ENCODE peak calls at places on chromosome 4, in five cellular contexts. L, Q, T, B and Z are unnamed samples. For H3K9me3, the result is how much of the 10 kb centered on the place peaks cover.

GRCh38 chr4:88522702-88523324 is 763 bp downstream of the PYURF start:
- DNase-seq in L (peak), Q (peak), T (peak), B (no peak), Z (peak)

GRCh38 chr4:37475087-37475486 is 211.1 kb downstream of the RELL1 start:
- DNase-seq in L (no peak), Q (no peak), T (no peak), B (no peak), Z (no peak)

GRCh38 chr4:48100248-48100647 is 33.8 kb downstream of the TXK start:
- DNase-seq in L (no peak), Q (no peak), T (no peak), B (no peak), Z (no peak)

GRCh38 chr4:101177146-101177545 is 170.2 kb downstream of the PPP3CA start:
- DNase-seq in L (no peak), Q (no peak), T (no peak), B (no peak), Z (no peak)

GRCh38 chr4:151322565-151322964 is 2.8 kb downstream of the SH3D19 start:
- DNase-seq in L (no peak), Q (no peak), T (no peak), B (no peak), Z (no peak)

GRCh38 chr4:146110847-146111485 is 64.6 kb upstream of the LSM6 start:
- DNase-seq in L (no peak), Q (no peak), T (no peak), B (no peak), Z (no peak)

GRCh38 chr4:83320548-83320947 is 14.1 kb downstream of the HPSE start:
- DNase-seq in L (peak), Q (no peak), T (peak), B (peak), Z (no peak)

GRCh38 chr4:156931267-156931666 is 40.3 kb downstream of the PDGFC start:
- DNase-seq in L (no peak), Q (no peak), T (no peak), B (no peak), Z (no peak)

GRCh38 chr4:111027526-111027925 is 404.6 kb upstream of the PITX2 start:
- DNase-seq in L (no peak), Q (no peak), T (no peak), B (no peak), Z (no peak)

GRCh38 chr4:67658302-67658701 is 42.7 kb downstream of the UBA6 start:
- DNase-seq in L (no peak), Q (no peak), T (no peak), B (no peak), Z (no peak)

GRCh38 chr4:6926681-6927478 is 17.3 kb downstream of the TBC1D14 start:
- DNase-seq in L (no peak), Q (peak), T (peak), B (peak), Z (peak)

GRCh38 chr4:8582941-8583654 is 2.9 kb downstream of the GPR78 start:
- DNase-seq in L (peak), Q (no peak), T (no peak), B (no peak), Z (no peak)

GRCh38 chr4:140726776-140727500 is 29.2 kb downstream of the TBC1D9 start:
- DNase-seq in L (no peak), Q (no peak), T (no peak), B (no peak), Z (no peak)

GRCh38 chr4:123587983-123588494 is 191.4 kb downstream of the SPRY1 start:
- DNase-seq in L (no peak), Q (no peak), T (peak), B (no peak), Z (no peak)

GRCh38 chr4:106421441-106422296 is 53.1 kb upstream of the GIMD1 start:
- DNase-seq in L (no peak), Q (no peak), T (no peak), B (no peak), Z (no peak)

GRCh38 chr4:98253499-98253898 is 7.7 kb upstream of the RAP1GDS1 start:
- DNase-seq in L (no peak), Q (no peak), T (no peak), B (no peak), Z (no peak)

GRCh38 chr4:76212851-76213414 is 691 bp downstream of the SCARB2 start:
- DNase-seq in L (no peak), Q (peak), T (no peak), B (no peak), Z (peak)

GRCh38 chr4:16032382-16032743 is 51.5 kb downstream of the PROM1 start:
- DNase-seq in L (no peak), Q (no peak), T (no peak), B (no peak), Z (no peak)

GRCh38 chr4:80073362-80074008 is 456 bp upstream of the ANTXR2 start:
- DNase-seq in L (peak), Q (peak), T (no peak), B (no peak), Z (no peak)

GRCh38 chr4:139184129-139184528 is 7.1 kb upstream of the ELF2 start:
- DNase-seq in L (no peak), Q (no peak), T (no peak), B (no peak), Z (no peak)

GRCh38 chr4:140152015-140152703 is 1.8 kb downstream of the MAML3 start:
- DNase-seq in L (peak), Q (peak), T (peak), B (peak), Z (peak)

GRCh38 chr4:114108869-114109268 is 129.4 kb upstream of the ARSJ start:
- DNase-seq in L (no peak), Q (no peak), T (no peak), B (no peak), Z (no peak)

GRCh38 chr4:6319530-6320150 is 50.0 kb downstream of the WFS1 start:
- DNase-seq in L (no peak), Q (no peak), T (no peak), B (no peak), Z (no peak)

GRCh38 chr4:19224820-19225219 is 1026.9 kb upstream of the SLIT2 start:
- DNase-seq in L (no peak), Q (no peak), T (no peak), B (no peak), Z (no peak)

GRCh38 chr4:1410491-1411325 is 4.5 kb upstream of the NKX1-1 start:
- DNase-seq in L (no peak), Q (peak), T (peak), B (no peak), Z (peak)

GRCh38 chr4:91958651-91959050 is 345.1 kb upstream of the GRID2 start:
- DNase-seq in L (no peak), Q (no peak), T (no peak), B (no peak), Z (no peak)

GRCh38 chr4:172601195-172601594 is 567.4 kb upstream of the GALNT7 start:
- DNase-seq in L (no peak), Q (no peak), T (no peak), B (no peak), Z (no peak)

GRCh38 chr4:61425315-61425714 is 225.2 kb downstream of the ADGRL3 start:
- DNase-seq in L (no peak), Q (no peak), T (no peak), B (no peak), Z (no peak)

GRCh38 chr4:44160776-44161377 is 287.7 kb downstream of the KCTD8 start:
- DNase-seq in L (no peak), Q (no peak), T (no peak), B (no peak), Z (no peak)

GRCh38 chr4:150181536-150181935 is 103.3 kb downstream of the DCLK2 start:
- DNase-seq in L (no peak), Q (no peak), T (no peak), B (no peak), Z (no peak)

GRCh38 chr4:55291227-55291629 is 54.8 kb upstream of the SRD5A3 start:
- DNase-seq in L (no peak), Q (no peak), T (no peak), B (no peak), Z (no peak)

GRCh38 chr4:106687026-106687425 is 318.4 kb upstream of the GIMD1 start:
- DNase-seq in L (no peak), Q (no peak), T (no peak), B (no peak), Z (no peak)

GRCh38 chr4:114752404-114752803 is 153.8 kb downstream of the UGT8 start:
- DNase-seq in L (no peak), Q (no peak), T (no peak), B (no peak), Z (no peak)

GRCh38 chr4:56530269-56531148 is 24.9 kb downstream of the ARL9 start:
- DNase-seq in L (peak), Q (peak), T (peak), B (peak), Z (peak)

GRCh38 chr4:78004270-78004669 is 52.9 kb upstream of the FRAS1 start:
- DNase-seq in L (no peak), Q (no peak), T (no peak), B (no peak), Z (no peak)

GRCh38 chr4:93791570-93792195 is 36.9 kb upstream of the ATOH1 start:
- DNase-seq in L (no peak), Q (no peak), T (no peak), B (peak), Z (no peak)

GRCh38 chr4:110196871-110197420 is 1.5 kb downstream of the ELOVL6 start:
- DNase-seq in L (no peak), Q (peak), T (peak), B (no peak), Z (peak)

GRCh38 chr4:137738377-137738990 is 206.2 kb upstream of the PCDH18 start:
- DNase-seq in L (no peak), Q (no peak), T (no peak), B (no peak), Z (no peak)

GRCh38 chr4:35709080-35709479 is 535.2 kb downstream of the ARAP2 start:
- DNase-seq in L (no peak), Q (no peak), T (no peak), B (no peak), Z (no peak)

GRCh38 chr4:35710343-35710742 is 534.0 kb downstream of the ARAP2 start:
- DNase-seq in L (peak), Q (no peak), T (no peak), B (no peak), Z (no peak)

DNA sequence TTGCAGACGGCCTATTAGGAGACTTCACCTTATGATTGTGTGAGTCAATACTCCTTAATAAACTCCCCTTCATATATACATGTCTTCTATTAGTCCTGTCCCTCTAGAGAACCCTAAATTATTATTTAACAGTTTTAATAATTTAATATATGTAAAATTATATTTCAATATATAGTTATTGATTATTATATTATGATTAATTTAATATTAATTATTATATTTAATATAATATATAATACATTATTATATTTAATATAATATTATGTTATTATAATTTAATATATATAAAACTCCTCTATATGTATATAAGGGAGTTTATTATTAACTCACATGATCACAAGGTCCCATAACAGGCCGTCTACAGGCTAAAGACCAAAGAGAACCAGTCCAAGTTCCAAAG is 533.2 kb downstream of the ARAP2 start:
- DNase-seq in L (no peak), Q (no peak), T (no peak), B (no peak), Z (no peak)
- H3K9me3 ChIP-seq in L (under half), Q (under half), T (under half), B (under half), Z (under half)

GRCh38 chr4:39042365-39042764 is 10.2 kb upstream of the TMEM156 start:
- DNase-seq in L (no peak), Q (no peak), T (no peak), B (no peak), Z (no peak)

GRCh38 chr4:39044364-39044946 is 12.2 kb upstream of the TMEM156 start:
- DNase-seq in L (peak), Q (peak), T (peak), B (peak), Z (peak)

GRCh38 chr4:39043697-39044363 is 11.6 kb upstream of the TMEM156 start:
- DNase-seq in L (no peak), Q (no peak), T (no peak), B (no peak), Z (no peak)

GRCh38 chr4:39044947-39045734 is 12.9 kb upstream of the TMEM156 start:
- DNase-seq in L (peak), Q (peak), T (no peak), B (no peak), Z (peak)

GRCh38 chr4:39043058-39043696 is 11.0 kb upstream of the TMEM156 start:
- DNase-seq in L (no peak), Q (no peak), T (no peak), B (no peak), Z (no peak)
- H3K27ac ChIP-seq in L (peak), Q (peak), T (no peak), B (peak), Z (no peak)

GRCh38 chr4:165464813-165465381 is 86.1 kb downstream of the CPE start:
- DNase-seq in L (no peak), Q (no peak), T (no peak), B (no peak), Z (no peak)

GRCh38 chr4:165474784-165475705 is 96.2 kb downstream of the CPE start:
- DNase-seq in L (no peak), Q (no peak), T (no peak), B (no peak), Z (no peak)

GRCh38 chr4:165464338-165464737 is 85.5 kb downstream of the CPE start:
- DNase-seq in L (no peak), Q (no peak), T (no peak), B (no peak), Z (no peak)

GRCh38 chr4:165472943-165473676 is 94.3 kb downstream of the CPE start:
- DNase-seq in L (no peak), Q (no peak), T (no peak), B (no peak), Z (no peak)

DNA sequence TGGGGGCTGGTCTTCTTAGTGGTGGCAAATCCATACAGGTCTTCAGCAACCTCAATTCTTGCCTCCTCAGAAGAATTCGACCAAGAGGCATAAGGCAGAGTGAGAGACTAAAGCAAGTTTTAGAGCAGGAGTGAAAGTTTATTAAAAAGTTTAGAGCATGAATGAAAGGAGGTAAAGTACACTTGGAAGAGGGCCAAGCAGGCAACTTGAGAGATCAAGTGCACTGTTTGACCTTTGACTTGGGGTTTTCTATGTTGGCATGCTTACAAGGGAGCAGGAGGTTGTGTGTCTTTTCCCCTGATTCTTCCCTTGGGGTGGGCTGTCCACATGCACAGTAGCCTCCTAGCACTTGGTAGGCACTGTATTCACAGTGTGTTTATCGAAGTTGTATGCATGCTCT is 91.2 kb downstream of the CPE start:
- DNase-seq in L (no peak), Q (no peak), T (no peak), B (no peak), Z (no peak)
- H3K9me3 ChIP-seq in L (under half), Q (under half), T (under half), B (under half), Z (under half)

GRCh38 chr4:147791341-147791740 is 59.5 kb downstream of the ARHGAP10 start:
- DNase-seq in L (no peak), Q (no peak), T (no peak), B (no peak), Z (no peak)

GRCh38 chr4:147794787-147795413 is 63.0 kb downstream of the ARHGAP10 start:
- DNase-seq in L (no peak), Q (no peak), T (no peak), B (no peak), Z (no peak)

GRCh38 chr4:147791870-147792269 is 60.0 kb downstream of the ARHGAP10 start:
- DNase-seq in L (no peak), Q (no peak), T (no peak), B (no peak), Z (no peak)

GRCh38 chr4:147793973-147794690 is 62.2 kb downstream of the ARHGAP10 start:
- DNase-seq in L (no peak), Q (no peak), T (no peak), B (no peak), Z (no peak)

GRCh38 chr4:147793569-147793968 is 61.7 kb downstream of the ARHGAP10 start:
- DNase-seq in L (no peak), Q (no peak), T (no peak), B (no peak), Z (no peak)
- H3K27ac ChIP-seq in L (no peak), Q (no peak), T (no peak), B (peak), Z (no peak)

GRCh38 chr4:186032259-186032658 is 36.7 kb upstream of the TLR3 start:
- DNase-seq in L (no peak), Q (no peak), T (no peak), B (no peak), Z (no peak)
- H3K9me3 ChIP-seq in L (under half), Q (under half), T (under half), B (under half), Z (under half)

GRCh38 chr4:127141857-127142256 is 490.9 kb upstream of the INTU start:
- DNase-seq in L (no peak), Q (no peak), T (no peak), B (no peak), Z (no peak)

GRCh38 chr4:127140306-127140705 is 492.5 kb upstream of the INTU start:
- DNase-seq in L (no peak), Q (no peak), T (no peak), B (no peak), Z (no peak)

GRCh38 chr4:127139788-127140286 is 492.9 kb upstream of the INTU start:
- DNase-seq in L (no peak), Q (no peak), T (no peak), B (no peak), Z (no peak)

GRCh38 chr4:127145001-127145400 is 487.8 kb upstream of the INTU start:
- DNase-seq in L (no peak), Q (no peak), T (no peak), B (no peak), Z (no peak)

GRCh38 chr4:127143460-127144190 is 489.1 kb upstream of the INTU start:
- DNase-seq in L (no peak), Q (no peak), T (no peak), B (no peak), Z (no peak)
- H3K27ac ChIP-seq in L (no peak), Q (no peak), T (no peak), B (no peak), Z (no peak)

DNA sequence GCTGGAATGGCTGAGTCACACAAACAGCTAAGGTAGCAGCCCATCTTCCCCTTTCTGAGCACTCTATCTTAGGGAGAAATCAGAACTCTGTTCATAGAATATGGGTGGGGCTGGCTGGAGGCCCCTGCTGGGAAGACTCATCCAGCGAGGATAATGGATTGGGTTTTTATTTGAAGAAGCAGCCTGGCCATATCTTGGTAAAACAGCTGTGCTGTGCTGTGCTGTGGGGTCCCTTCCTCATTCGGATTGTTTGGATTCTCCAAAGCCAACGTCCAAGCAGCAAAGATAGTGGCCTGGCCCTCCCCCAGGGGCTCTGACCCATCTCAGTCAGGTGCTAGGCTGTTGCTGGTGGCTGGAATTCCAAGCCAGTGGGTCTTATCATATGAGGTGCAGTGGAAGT is 63.8 kb downstream of the ZNF718 start:
- DNase-seq in L (no peak), Q (no peak), T (no peak), B (no peak), Z (no peak)
- H3K9me3 ChIP-seq in L (half or more), Q (half or more), T (under half), B (under half), Z (under half)